ENCODE peak calls at places on chromosomes 7 and 10, in seven cellular contexts. Q, L, Z, I, B, R and S are unnamed samples.

GRCh38 chr7:103447073-103447960 is 1.3 kb upstream of the SLC26A5 start:
- DNase-seq in L (peak), Z (peak), R (peak), B (no peak), I (peak), Q (peak), S (no peak)

GRCh38 chr7:130278892-130279690 is 12.4 kb downstream of the CPA2 start:
- DNase-seq in I (no peak), Q (peak), B (no peak), Z (no peak), R (no peak), L (no peak), S (no peak)

GRCh38 chr7:124452176-124452575 is 313.4 kb downstream of the GPR37 start:
- DNase-seq in B (no peak), L (no peak), I (no peak), Q (peak), Z (no peak), R (no peak), S (no peak)

GRCh38 chr7:2870471-2870941 is 26.4 kb upstream of the GNA12 start:
- DNase-seq in Q (peak), L (no peak), Z (no peak), R (no peak), I (peak), B (peak), S (peak)

GRCh38 chr10:14855453-14855852 is 17.3 kb downstream of the HSPA14 start:
- DNase-seq in L (no peak), I (no peak), B (no peak), Z (no peak), Q (no peak), R (no peak), S (no peak)

GRCh38 chr10:120813085-120813484 is 38.1 kb upstream of the WDR11 start:
- DNase-seq in Q (no peak), L (no peak), Z (no peak), R (no peak), B (no peak), I (no peak), S (no peak)

GRCh38 chr7:123191132-123191531 is 8.6 kb downstream of the SLC13A1 start:
- DNase-seq in R (no peak), L (no peak), Z (no peak), I (peak), Q (no peak), B (no peak), S (no peak)

GRCh38 chr10:27822286-27822685 is 76.7 kb upstream of the MKX start:
- DNase-seq in R (no peak), I (no peak), B (no peak), L (no peak), Z (no peak), Q (peak), S (no peak)

GRCh38 chr10:13922591-13922990 is 335.8 kb downstream of the PRPF18 start:
- DNase-seq in Z (no peak), R (no peak), Q (peak), B (no peak), I (no peak), L (no peak), S (no peak)

GRCh38 chr10:84296071-84296981 is 32.1 kb upstream of the CCSER2 start:
- DNase-seq in Z (no peak), B (no peak), I (no peak), Q (peak), R (no peak), L (no peak), S (no peak)

GRCh38 chr10:132807621-132808049 is 21.7 kb upstream of the NKX6-2 start:
- DNase-seq in R (no peak), B (no peak), I (no peak), Z (no peak), Q (no peak), L (no peak), S (peak)

GRCh38 chr10:17206210-17206709 is 4.8 kb upstream of the TRDMT1 start:
- DNase-seq in Z (no peak), R (no peak), B (no peak), L (no peak), Q (peak), I (no peak), S (no peak)

GRCh38 chr10:116324227-116324950 is at the start of gene CCDC172:
- DNase-seq in I (no peak), L (no peak), R (no peak), Q (no peak), B (no peak), Z (no peak), S (no peak)

GRCh38 chr10:133067152-133068090 is 20.3 kb upstream of the ADGRA1 start:
- DNase-seq in Q (no peak), L (no peak), I (no peak), Z (no peak), R (no peak), B (no peak), S (no peak)

GRCh38 chr10:43342279-43343125 is 28.9 kb upstream of the FXYD4 start:
- DNase-seq in L (no peak), Q (no peak), B (no peak), R (no peak), I (no peak), Z (no peak), S (no peak)

GRCh38 chr7:102412548-102412947 is 16.4 kb downstream of the PRKRIP1 start:
- DNase-seq in Q (peak), L (peak), Z (no peak), R (no peak), I (no peak), B (peak), S (no peak)

GRCh38 chr10:69353981-69354635 is 62.6 kb downstream of the TACR2 start:
- DNase-seq in I (no peak), B (no peak), Q (no peak), R (no peak), L (no peak), Z (no peak), S (no peak)

GRCh38 chr7:4776160-4776623 is 769 bp downstream of the AP5Z1 start:
- DNase-seq in I (no peak), R (no peak), Q (no peak), L (no peak), B (no peak), Z (no peak), S (no peak)

GRCh38 chr7:3892686-3893085 is 591.6 kb downstream of the SDK1 start:
- DNase-seq in B (no peak), R (no peak), Q (no peak), L (no peak), I (no peak), Z (no peak), S (no peak)

GRCh38 chr7:96315109-96315480 is 6.8 kb downstream of the SLC25A13 start:
- DNase-seq in B (no peak), Q (no peak), L (no peak), I (no peak), R (no peak), Z (no peak), S (no peak)

GRCh38 chr10:115861455-115861854 is 411.6 kb downstream of the GFRA1 start:
- DNase-seq in I (no peak), Z (no peak), B (no peak), L (no peak), R (no peak), Q (no peak), S (no peak)

GRCh38 chr10:110527731-110528171 is 30.0 kb downstream of the DUSP5 start:
- DNase-seq in I (no peak), Q (no peak), L (no peak), Z (no peak), B (no peak), R (no peak), S (no peak)

GRCh38 chr7:28855538-28856217 is 102.5 kb downstream of the TRIL start:
- DNase-seq in I (peak), R (no peak), Q (peak), L (no peak), B (no peak), Z (no peak), S (no peak)

GRCh38 chr7:22343612-22344011 is 13.3 kb downstream of the RAPGEF5 start:
- DNase-seq in L (no peak), Z (no peak), R (no peak), Q (no peak), I (no peak), B (no peak), S (no peak)

GRCh38 chr10:17190602-17191001 is 10.9 kb downstream of the TRDMT1 start:
- DNase-seq in B (no peak), Q (no peak), Z (no peak), R (no peak), I (no peak), L (no peak), S (no peak)

GRCh38 chr10:97640868-97641811 is 669 bp downstream of the PI4K2A start:
- DNase-seq in B (peak), Z (no peak), R (peak), L (no peak), Q (peak), I (no peak), S (peak)

GRCh38 chr7:136857573-136857972 is 10.9 kb upstream of the CHRM2 start:
- DNase-seq in R (no peak), I (no peak), L (no peak), B (no peak), Q (peak), Z (no peak), S (no peak)

GRCh38 chr7:32217841-32218467 is 147.7 kb upstream of the PDE1C start:
- DNase-seq in R (no peak), I (no peak), Z (no peak), Q (no peak), B (no peak), L (no peak), S (no peak)

GRCh38 chr10:125016123-125016522 is 74.2 kb downstream of the ZRANB1 start:
- DNase-seq in I (no peak), B (no peak), Z (no peak), Q (no peak), R (no peak), L (no peak), S (no peak)

GRCh38 chr10:77269163-77269562 is 368.4 kb downstream of the KCNMA1 start:
- DNase-seq in Q (no peak), L (no peak), I (no peak), B (no peak), R (no peak), Z (no peak), S (no peak)

GRCh38 chr10:97903128-97904025 is 53.7 kb downstream of the GOLGA7B start:
- DNase-seq in R (no peak), L (no peak), I (no peak), Z (peak), Q (no peak), B (no peak), S (peak)

GRCh38 chr10:89342219-89342966 is 14.6 kb downstream of the IFIT3 start:
- DNase-seq in R (no peak), Z (no peak), Q (peak), B (no peak), I (no peak), L (no peak), S (no peak)

GRCh38 chr7:40072268-40072667 is 62.2 kb downstream of the MPLKIP start:
- DNase-seq in L (no peak), I (no peak), Q (no peak), B (no peak), R (peak), Z (no peak), S (no peak)